ENCODE peak calls at places on chromosome 9, in six cellular contexts. K is stimulated activated CD4-positive, alpha-beta T cell treated with anti-CD3 and anti-CD28 coated beads, Interleukin-2, amount 100 ng/mL, for 4 hours; F is mucosa of gallbladder; V is CD8-positive, alpha-beta T cell; W is mucosa of descending colon; U is endothelial cell of umbilical vein. E is an unnamed sample.

GRCh38 chr9:135230817-135231520 is 143.5 kb downstream of the OLFM1 start:
- DNase-seq in K (no peak), F (no peak), V (no peak), W (no peak), U (no peak), E (no peak)

GRCh38 chr9:21549251-21549765 is 67.2 kb upstream of the IFNE start:
- DNase-seq in K (no peak), F (peak), V (no peak), W (peak), U (peak), E (peak)

GRCh38 chr9:3842839-3843238 is 317.0 kb upstream of the RFX3 start:
- DNase-seq in K (no peak), F (no peak), V (no peak), W (no peak), U (no peak), E (no peak)

GRCh38 chr9:91164724-91165520 is 196.8 kb downstream of the AUH start:
- DNase-seq in K (peak), F (peak), V (peak), W (peak), U (peak), E (peak)

GRCh38 chr9:126564716-126565115 is 49.0 kb upstream of the LMX1B start:
- DNase-seq in K (no peak), F (no peak), V (no peak), W (no peak), U (no peak), E (no peak)

GRCh38 chr9:96204853-96205252 is 97.1 kb downstream of the HSD17B3 start:
- DNase-seq in K (no peak), F (no peak), V (no peak), W (no peak), U (no peak), E (no peak)

GRCh38 chr9:17480966-17481365 is 97.9 kb upstream of the SH3GL2 start:
- DNase-seq in K (no peak), F (no peak), V (no peak), W (no peak), U (no peak), E (no peak)

GRCh38 chr9:137195525-137196220 is 4.9 kb downstream of the TPRN start:
- DNase-seq in K (no peak), F (peak), V (no peak), W (peak), U (no peak), E (no peak)

GRCh38 chr9:89387970-89388867 is 69.9 kb downstream of the SECISBP2 start:
- DNase-seq in K (no peak), F (peak), V (no peak), W (peak), U (no peak), E (peak)

GRCh38 chr9:114180701-114181582 is 25.6 kb downstream of the COL27A1 start:
- DNase-seq in K (no peak), F (peak), V (no peak), W (no peak), U (peak), E (peak)

GRCh38 chr9:93826209-93826608 is 128.9 kb downstream of the BARX1 start:
- DNase-seq in K (peak), F (no peak), V (peak), W (peak), U (no peak), E (no peak)

GRCh38 chr9:92763721-92764380 is 782 bp downstream of the BICD2 start:
- DNase-seq in K (no peak), F (no peak), V (no peak), W (peak), U (peak), E (peak)

GRCh38 chr9:95667789-95668188 is 151.0 kb upstream of the PTCH1 start:
- DNase-seq in K (no peak), F (no peak), V (no peak), W (no peak), U (no peak), E (no peak)

GRCh38 chr9:129640086-129640870 is 1.7 kb downstream of the ASB6 start:
- DNase-seq in K (no peak), F (no peak), V (no peak), W (no peak), U (no peak), E (peak)

GRCh38 chr9:108687360-108687981 is 168.3 kb downstream of the ACTL7B start:
- DNase-seq in K (no peak), F (no peak), V (no peak), W (no peak), U (no peak), E (peak)